ENCODE peak calls at places on chromosomes 5 and 9, in ten cellular contexts. O, Q, N, D, C, Y, A, B, W and H are unnamed samples.

GRCh38 chr5:82494942-82495341 is 216.8 kb upstream of the RPS23 start:
- DNase-seq in O (no peak), Q (no peak), N (no peak), D (no peak), C (no peak), Y (no peak), A (no peak), B (no peak), W (no peak), H (no peak)

GRCh38 chr5:115869256-115869655 is 27.5 kb downstream of the AP3S1 start:
- DNase-seq in O (no peak), Q (no peak), N (no peak), D (no peak), C (no peak), Y (no peak), A (no peak), B (no peak), W (peak; percentile 61), H (no peak)

GRCh38 chr9:69970001-69970531 is 73.6 kb upstream of the MAMDC2 start:
- DNase-seq in O (no peak), Q (no peak), N (no peak), D (no peak), C (no peak), Y (no peak), A (no peak), B (no peak), W (no peak), H (no peak)

GRCh38 chr5:102583663-102584062 is 84.9 kb upstream of the SLCO6A1 start:
- DNase-seq in O (no peak), Q (no peak), N (no peak), D (no peak), C (peak; percentile 14), Y (no peak), A (no peak), B (no peak), W (no peak), H (no peak)

GRCh38 chr5:56279979-56280378 is 46.8 kb upstream of the ANKRD55 start:
- DNase-seq in O (no peak), Q (no peak), N (no peak), D (peak; percentile 27), C (peak; percentile 79), Y (no peak), A (no peak), B (peak; percentile 80), W (peak; percentile 86), H (no peak)

GRCh38 chr9:108710424-108710823 is 145.4 kb downstream of the ACTL7B start:
- DNase-seq in O (no peak), Q (no peak), N (no peak), D (no peak), C (no peak), Y (no peak), A (no peak), B (no peak), W (no peak), H (no peak)

GRCh38 chr5:134383980-134384697 is 12.8 kb downstream of the UBE2B start:
- DNase-seq in O (no peak), Q (no peak), N (no peak), D (no peak), C (no peak), Y (no peak), A (no peak), B (no peak), W (no peak), H (no peak)

GRCh38 chr9:133618726-133619125 is 9.5 kb upstream of the FAM163B start:
- DNase-seq in O (no peak), Q (no peak), N (no peak), D (no peak), C (no peak), Y (no peak), A (no peak), B (no peak), W (no peak), H (no peak)

GRCh38 chr9:134671341-134672113 is 29.9 kb downstream of the COL5A1 start:
- DNase-seq in O (no peak), Q (no peak), N (no peak), D (no peak), C (no peak), Y (no peak), A (no peak), B (no peak), W (peak; percentile 70), H (no peak)

GRCh38 chr5:115381911-115382662 is 85.6 kb upstream of the CCDC112 start:
- DNase-seq in O (no peak), Q (no peak), N (no peak), D (no peak), C (no peak), Y (no peak), A (no peak), B (no peak), W (no peak), H (no peak)

GRCh38 chr9:76810377-76810957 is 46.2 kb downstream of the PCA3 start:
- DNase-seq in O (no peak), Q (no peak), N (peak; percentile 54), D (peak; percentile 44), C (peak; percentile 34), Y (peak; percentile 27), A (peak; percentile 11), B (peak; percentile 20), W (peak; percentile 53), H (peak; percentile 53)

GRCh38 chr9:129208191-129209091 is 30.4 kb upstream of the IER5L start:
- DNase-seq in O (no peak), Q (peak; percentile 41), N (no peak), D (peak; percentile 93), C (no peak), Y (no peak), A (no peak), B (no peak), W (no peak), H (peak; percentile 69)

GRCh38 chr9:129496187-129497063 is 124.5 kb downstream of the C9orf50 start:
- DNase-seq in O (peak; percentile 67), Q (peak; percentile 36), N (peak; percentile 86), D (peak; percentile 94), C (peak; percentile 94), Y (peak; percentile 90), A (peak; percentile 95), B (peak; percentile 73), W (peak; percentile 96), H (peak; percentile 96)

GRCh38 chr9:21782207-21782606 is 20.2 kb upstream of the MTAP start:
- DNase-seq in O (no peak), Q (no peak), N (no peak), D (no peak), C (peak; percentile 38), Y (no peak), A (no peak), B (no peak), W (peak; percentile 63), H (no peak)

GRCh38 chr9:129097671-129098306 is 12.8 kb downstream of the CRAT start:
- DNase-seq in O (no peak), Q (no peak), N (no peak), D (no peak), C (no peak), Y (no peak), A (no peak), B (no peak), W (no peak), H (no peak)

GRCh38 chr5:116734717-116735072 is 160.1 kb upstream of the SEMA6A start:
- DNase-seq in O (no peak), Q (no peak), N (no peak), D (no peak), C (no peak), Y (no peak), A (no peak), B (no peak), W (peak; percentile 43), H (no peak)

GRCh38 chr5:56321236-56321881 is 88.2 kb upstream of the ANKRD55 start:
- DNase-seq in O (no peak), Q (no peak), N (no peak), D (no peak), C (no peak), Y (no peak), A (no peak), B (no peak), W (no peak), H (no peak)

GRCh38 chr5:122726990-122727616 is 47.8 kb upstream of the SNX2 start:
- DNase-seq in O (no peak), Q (no peak), N (no peak), D (no peak), C (peak; percentile 4), Y (no peak), A (no peak), B (peak; percentile 68), W (peak; percentile 88), H (no peak)

GRCh38 chr9:137045294-137046093 is 483 bp downstream of the NPDC1 start:
- DNase-seq in O (no peak), Q (no peak), N (peak; percentile 55), D (peak; percentile 50), C (no peak), Y (no peak), A (no peak), B (no peak), W (peak; percentile 59), H (no peak)